ENCODE peak calls at places on chromosomes 12 and 14, in six cellular contexts. E, F, O, C, L and K are unnamed samples.

GRCh38 chr12:75870878-75871277 is 160.7 kb downstream of the PHLDA1 start:
- DNase-seq in E (no peak), F (no peak), C (no peak), L (no peak), O (peak; percentile 32), K (no peak)

GRCh38 chr12:5505116-5505515 is 73.2 kb downstream of the NTF3 start:
- DNase-seq in O (no peak), C (no peak), F (no peak), E (no peak), L (no peak), K (no peak)

GRCh38 chr12:3527181-3527580 is 36.2 kb downstream of the PRMT8 start:
- DNase-seq in F (peak; percentile 92), O (peak; percentile 77), L (no peak), C (no peak), E (no peak), K (no peak)

GRCh38 chr14:31229638-31230229 is 22.1 kb upstream of the HECTD1 start:
- DNase-seq in L (no peak), F (peak; percentile 93), C (peak; percentile 98), O (peak; percentile 99), E (no peak), K (peak; percentile 69)

GRCh38 chr14:25122188-25122587 is 72.2 kb upstream of the STXBP6 start:
- DNase-seq in C (no peak), F (no peak), L (no peak), O (peak; percentile 41), E (no peak), K (no peak)

GRCh38 chr14:75182820-75183219 is 6.4 kb upstream of the TMED10 start:
- DNase-seq in L (no peak), F (peak; percentile 35), C (no peak), E (no peak), O (peak; percentile 90), K (no peak)

GRCh38 chr12:1474567-1475153 is 119.7 kb downstream of the FBXL14 start:
- DNase-seq in F (peak; percentile 91), L (no peak), C (no peak), E (no peak), O (peak; percentile 86), K (no peak)

GRCh38 chr12:71888521-71888920 is 49.0 kb downstream of the TBC1D15 start:
- DNase-seq in E (no peak), O (peak; percentile 18), F (no peak), C (no peak), L (no peak), K (no peak)

GRCh38 chr12:107684029-107684790 is 1.4 kb upstream of the PWP1 start:
- DNase-seq in F (peak; percentile 5), O (peak; percentile 17), C (no peak), L (no peak), E (no peak), K (no peak)

GRCh38 chr14:71780075-71780474 is 152.2 kb upstream of the RGS6 start:
- DNase-seq in F (no peak), E (no peak), L (no peak), O (no peak), C (no peak), K (no peak)

GRCh38 chr14:59229653-59230406 is 41.4 kb downstream of the DAAM1 start:
- DNase-seq in L (no peak), C (no peak), O (no peak), E (no peak), F (no peak), K (no peak)

GRCh38 chr12:41419151-41419893 is 231.2 kb downstream of the PDZRN4 start:
- DNase-seq in L (no peak), C (no peak), E (no peak), F (no peak), O (no peak), K (no peak)

GRCh38 chr14:24900281-24900868 is 149.6 kb downstream of the STXBP6 start:
- DNase-seq in O (peak; percentile 65), C (no peak), E (no peak), F (no peak), L (no peak), K (no peak)

GRCh38 chr12:104133861-104134260 is 4.1 kb downstream of the NFYB start:
- DNase-seq in C (no peak), F (no peak), O (no peak), L (no peak), E (no peak), K (no peak)

GRCh38 chr14:31937730-31938346 is 139.3 kb upstream of the ARHGAP5 start:
- DNase-seq in F (peak; percentile 89), E (peak; percentile 11), L (no peak), O (peak; percentile 64), C (peak; percentile 75), K (peak; percentile 55)

GRCh38 chr14:69796797-69797500 is at the start of gene SLC10A1:
- DNase-seq in E (no peak), O (peak; percentile 50), L (no peak), F (no peak), C (no peak), K (no peak)

GRCh38 chr14:23163830-23164229 is 19.6 kb downstream of the SLC7A8 start:
- DNase-seq in C (no peak), O (no peak), E (no peak), L (no peak), F (no peak), K (no peak)

GRCh38 chr14:22699801-22700564 is 55.8 kb upstream of the OR6J1 start:
- DNase-seq in C (no peak), F (peak; percentile 14), L (no peak), O (peak; percentile 48), E (no peak), K (no peak)

GRCh38 chr12:69779928-69780327 is 41.3 kb downstream of the RAB3IP start:
- DNase-seq in C (peak; percentile 30), E (no peak), L (peak; percentile 69), F (peak; percentile 56), O (peak; percentile 64), K (no peak)

GRCh38 chr12:133217219-133217618 is 18.5 kb downstream of the ANHX start:
- DNase-seq in F (no peak), C (no peak), L (no peak), O (no peak), E (no peak), K (no peak)

GRCh38 chr12:52275686-52276085 is 1.2 kb downstream of the KRT86 start:
- DNase-seq in E (no peak), F (no peak), L (no peak), C (no peak), O (no peak), K (no peak)

GRCh38 chr12:116591608-116592115 is 32.5 kb downstream of the MAP1LC3B2 start:
- DNase-seq in L (no peak), C (no peak), F (no peak), E (no peak), O (peak; percentile 46), K (no peak)

GRCh38 chr14:102770147-102770909 is 6.9 kb upstream of the TRAF3 start:
- DNase-seq in E (no peak), F (no peak), L (no peak), C (no peak), O (no peak), K (no peak)

GRCh38 chr14:56579345-56580316 is at the start of gene TMEM260:
- DNase-seq in E (peak; percentile 92), L (peak; percentile 91), F (peak; percentile 66), C (peak; percentile 84), O (peak; percentile 92), K (peak; percentile 88)

GRCh38 chr14:68857671-68858070 is 64.8 kb upstream of the ZFP36L1 start:
- DNase-seq in E (no peak), C (no peak), F (no peak), L (no peak), O (no peak), K (no peak)

GRCh38 chr12:10186299-10186698 is 7.5 kb downstream of the TMEM52B start:
- DNase-seq in F (no peak), E (no peak), O (no peak), C (no peak), L (no peak), K (peak; percentile 39)

GRCh38 chr12:104578453-104578852 is 121.7 kb downstream of the CHST11 start:
- DNase-seq in O (peak; percentile 49), E (no peak), L (no peak), F (peak; percentile 96), C (peak; percentile 55), K (no peak)

GRCh38 chr12:25347716-25348261 is 97.1 kb upstream of the KRAS start:
- DNase-seq in C (no peak), O (peak; percentile 27), F (no peak), E (no peak), L (no peak), K (no peak)

GRCh38 chr12:2924019-2924418 is 33.3 kb downstream of the TULP3 start:
- DNase-seq in O (peak; percentile 37), L (no peak), E (no peak), F (peak; percentile 26), C (no peak), K (no peak)

GRCh38 chr12:14410841-14411569 is 45.5 kb downstream of the ATF7IP start:
- DNase-seq in E (peak; percentile 16), O (peak; percentile 29), L (no peak), F (no peak), C (no peak), K (no peak)

GRCh38 chr12:106758349-106758951 is 16.0 kb upstream of the RIC8B start:
- DNase-seq in L (no peak), C (no peak), E (no peak), O (no peak), F (no peak), K (peak; percentile 72)

GRCh38 chr12:51496907-51497306 is 72.3 kb downstream of the SLC4A8 start:
- DNase-seq in E (no peak), L (no peak), O (no peak), C (no peak), F (no peak), K (no peak)

GRCh38 chr12:124754949-124755800 is 108.5 kb downstream of the SCARB1 start:
- DNase-seq in L (peak; percentile 78), E (peak; percentile 44), F (peak; percentile 57), O (peak; percentile 98), C (no peak), K (peak; percentile 54)

GRCh38 chr12:116539905-116540482 is 19.2 kb upstream of the MAP1LC3B2 start:
- DNase-seq in L (no peak), E (no peak), O (peak; percentile 70), C (no peak), F (peak; percentile 30), K (no peak)

GRCh38 chr12:19802915-19803314 is 363.6 kb downstream of the AEBP2 start:
- DNase-seq in C (no peak), E (no peak), O (no peak), F (no peak), L (no peak), K (no peak)